ENCODE peak calls at places on chromosome 20, in five cellular contexts. M, N, B, X and Z are unnamed samples.

GRCh38 chr20:20207291-20207690 is 155.0 kb downstream of the CFAP61 start:
- DNase-seq in M (peak), N (no peak), B (no peak), X (no peak), Z (no peak)

GRCh38 chr20:58555078-58555765 is 40.0 kb upstream of the APCDD1L start:
- DNase-seq in M (no peak), N (no peak), B (no peak), X (peak), Z (no peak)

GRCh38 chr20:47379433-47380150 is 23.1 kb upstream of the ZMYND8 start:
- DNase-seq in M (no peak), N (no peak), B (peak), X (peak), Z (no peak)

GRCh38 chr20:13613917-13614316 is 24.8 kb downstream of the TASP1 start:
- DNase-seq in M (no peak), N (no peak), B (no peak), X (peak), Z (no peak)

GRCh38 chr20:37071481-37071911 is 24.3 kb downstream of the RBL1 start:
- DNase-seq in M (no peak), N (no peak), B (no peak), X (peak), Z (no peak)

GRCh38 chr20:16968099-16968498 is 219.9 kb downstream of the OTOR start:
- DNase-seq in M (no peak), N (no peak), B (no peak), X (no peak), Z (no peak)

GRCh38 chr20:63322146-63322922 is 29.3 kb downstream of the COL20A1 start:
- DNase-seq in M (no peak), N (no peak), B (no peak), X (no peak), Z (no peak)

GRCh38 chr20:33442136-33443005 is 1.2 kb downstream of the SNTA1 start:
- DNase-seq in M (no peak), N (no peak), B (no peak), X (no peak), Z (no peak)

GRCh38 chr20:33719989-33720709 is at the start of gene PXMP4:
- DNase-seq in M (peak), N (peak), B (peak), X (peak), Z (peak)

GRCh38 chr20:63890616-63891015 is 4.3 kb upstream of the DNAJC5 start:
- DNase-seq in M (no peak), N (no peak), B (no peak), X (no peak), Z (no peak)

GRCh38 chr20:41956316-41957050 is 338.3 kb upstream of the CHD6 start:
- DNase-seq in M (peak), N (no peak), B (peak), X (peak), Z (peak)

GRCh38 chr20:63682384-63683139 is 13.9 kb upstream of the TNFRSF6B start:
- DNase-seq in M (no peak), N (no peak), B (peak), X (peak), Z (no peak)

GRCh38 chr20:57680934-57681914 is 28.6 kb downstream of the PMEPA1 start:
- DNase-seq in M (no peak), N (peak), B (no peak), X (no peak), Z (no peak)

GRCh38 chr20:37534401-37535157 is 6.9 kb upstream of the BLCAP start:
- DNase-seq in M (peak), N (no peak), B (peak), X (peak), Z (peak)

GRCh38 chr20:48536206-48536605 is 291.6 kb downstream of the PREX1 start:
- DNase-seq in M (no peak), N (no peak), B (no peak), X (no peak), Z (no peak)

GRCh38 chr20:55540013-55540412 is 465.3 kb downstream of the CBLN4 start:
- DNase-seq in M (no peak), N (no peak), B (no peak), X (no peak), Z (no peak)

GRCh38 chr20:58640446-58640845 is 10.6 kb upstream of the STX16 start:
- DNase-seq in M (no peak), N (no peak), B (no peak), X (peak), Z (no peak)

GRCh38 chr20:23120936-23121765 is 35.0 kb upstream of the CD93 start:
- DNase-seq in M (no peak), N (no peak), B (no peak), X (no peak), Z (no peak)

GRCh38 chr20:5734559-5735137 is 15.6 kb upstream of the SHLD1 start:
- DNase-seq in M (no peak), N (no peak), B (no peak), X (peak), Z (no peak)

GRCh38 chr20:56247954-56248782 is at the start of gene MC3R:
- DNase-seq in M (peak), N (no peak), B (peak), X (peak), Z (peak)

GRCh38 chr20:41340327-41341055 is at the start of gene LPIN3:
- DNase-seq in M (peak), N (no peak), B (peak), X (peak), Z (peak)

GRCh38 chr20:18421608-18422007 is 45.2 kb downstream of the DZANK1 start:
- DNase-seq in M (no peak), N (no peak), B (no peak), X (no peak), Z (no peak)

GRCh38 chr20:32019156-32019510 is 8.9 kb downstream of the CCM2L start:
- DNase-seq in M (peak), N (no peak), B (peak), X (no peak), Z (peak)
- H3K4me3 ChIP-seq in M (peak), N (no peak), B (peak), X (peak), Z (peak)

GRCh38 chr20:25692499-25692898 is 4.2 kb downstream of the ZNF337 start:
- DNase-seq in M (no peak), N (no peak), B (no peak), X (no peak), Z (no peak)

GRCh38 chr20:25699914-25700313 is 3.3 kb upstream of the ZNF337 start:
- DNase-seq in M (no peak), N (no peak), B (no peak), X (no peak), Z (no peak)

GRCh38 chr20:25695532-25696383 is 895 bp downstream of the ZNF337 start:
- DNase-seq in M (peak), N (no peak), B (peak), X (no peak), Z (no peak)

GRCh38 chr20:25697132-25697446 is 436 bp upstream of the ZNF337 start:
- DNase-seq in M (no peak), N (no peak), B (no peak), X (no peak), Z (no peak)

DNA sequence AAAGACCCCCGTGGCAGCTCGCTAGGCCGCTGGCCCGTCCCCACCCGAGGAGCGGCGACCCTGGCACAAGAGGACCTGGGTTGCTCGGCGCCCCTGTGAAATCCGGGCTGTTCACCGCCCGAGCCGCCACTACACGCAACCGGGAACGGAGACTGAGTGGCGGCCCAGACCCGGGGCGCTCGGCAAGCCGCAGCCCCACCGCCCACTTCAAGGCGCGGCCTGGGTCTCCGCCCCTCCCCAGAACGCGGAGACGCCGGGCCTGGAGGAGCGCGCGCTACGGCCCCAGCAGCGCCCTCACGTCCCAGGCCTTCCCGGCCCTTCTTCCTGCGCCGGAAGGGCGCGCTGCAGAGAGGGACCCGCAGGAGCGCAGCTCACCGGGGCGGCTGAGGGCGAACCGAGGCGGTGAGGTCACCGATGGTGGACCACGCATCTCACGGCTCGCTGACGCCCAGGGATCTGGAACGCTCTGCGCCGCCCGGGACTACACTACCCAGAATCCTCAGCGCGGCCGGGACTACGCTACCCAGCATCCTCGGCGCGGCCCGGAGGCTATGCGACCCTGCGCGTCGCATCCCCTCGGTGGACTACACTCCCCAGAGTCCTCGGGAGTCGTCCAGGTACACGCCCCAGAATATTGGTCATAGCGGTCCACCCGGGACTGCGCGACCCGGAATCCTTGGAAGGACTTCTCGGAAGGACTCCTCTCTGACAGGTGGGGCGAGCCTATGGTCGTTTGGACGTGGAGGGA is at the start of gene ZNF337:
- DNase-seq in M (peak), N (peak), B (peak), X (peak), Z (peak)
- H3K4me3 ChIP-seq in M (peak), N (peak), B (peak), X (peak), Z (peak)

DNA sequence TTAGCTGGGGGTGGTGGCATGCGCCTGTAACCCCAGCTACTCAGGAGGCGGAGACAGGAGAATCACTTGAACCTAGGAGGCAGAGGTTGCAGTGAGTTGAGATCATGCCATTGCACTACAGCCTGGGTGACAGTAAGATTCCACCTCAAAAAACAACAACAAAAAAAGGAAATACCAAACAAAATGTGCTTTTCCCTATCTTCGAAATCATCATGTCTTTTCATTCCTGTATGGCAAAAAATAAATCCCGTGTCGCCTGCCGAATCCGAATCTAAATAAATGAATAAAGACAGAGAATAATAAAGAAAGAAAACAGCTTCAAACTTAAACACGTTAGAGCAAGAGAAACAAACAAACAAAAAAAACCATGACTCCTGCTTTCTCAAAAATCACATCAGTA is 11.8 kb downstream of the B4GALT5 start:
- DNase-seq in M (no peak), N (no peak), B (no peak), X (no peak), Z (no peak)
- H3K4me3 ChIP-seq in M (no peak), N (no peak), B (no peak), X (no peak), Z (no peak)

GRCh38 chr20:39249798-39250197 is 287.7 kb downstream of the DHX35 start:
- DNase-seq in M (no peak), N (no peak), B (no peak), X (no peak), Z (no peak)
- H3K4me3 ChIP-seq in M (no peak), N (no peak), B (no peak), X (no peak), Z (no peak)